ENCODE peak calls at places on chromosomes 5 and 9, in four cellular contexts. K is SK-N-SH, F is H1, N is HepG2. D is an unnamed sample.

GRCh38 chr5:179118756-179119414 is 58.7 kb downstream of the ZNF354C start:
- DNase-seq in K (no peak), F (peak; percentile 8), N (no peak), D (no peak)

GRCh38 chr5:118791986-118792734 is 196.2 kb downstream of the DTWD2 start:
- DNase-seq in K (peak; percentile 46), F (no peak), N (peak; percentile 54), D (peak; percentile 38)

GRCh38 chr5:34057569-34057968 is 14.6 kb upstream of the C1QTNF3 start:
- DNase-seq in K (no peak), F (no peak), N (no peak), D (peak; percentile 57)

GRCh38 chr5:130720355-130720754 is 444.7 kb downstream of the HINT1 start:
- DNase-seq in K (peak; percentile 27), F (no peak), N (peak; percentile 39), D (peak; percentile 82)

GRCh38 chr9:101509572-101509971 is 24.1 kb upstream of the RNF20 start:
- DNase-seq in K (no peak), F (no peak), N (no peak), D (no peak)

GRCh38 chr5:57117601-57118000 is 56.3 kb upstream of the GPBP1 start:
- DNase-seq in K (no peak), F (no peak), N (no peak), D (no peak)

GRCh38 chr5:65199988-65200668 is 281.6 kb downstream of the ADAMTS6 start:
- DNase-seq in K (no peak), F (no peak), N (no peak), D (no peak)

GRCh38 chr9:118091676-118092490 is 387.7 kb downstream of the TLR4 start:
- DNase-seq in K (no peak), F (no peak), N (no peak), D (no peak)

GRCh38 chr5:134561871-134562296 is 36.4 kb downstream of the JADE2 start:
- DNase-seq in K (peak; percentile 49), F (no peak), N (peak; percentile 8), D (peak; percentile 56)

GRCh38 chr9:112493738-112494137 is 7.1 kb downstream of the KIAA1958 start:
- DNase-seq in K (no peak), F (no peak), N (no peak), D (no peak)

GRCh38 chr5:30152431-30152830 is 1041.1 kb upstream of the CDH6 start:
- DNase-seq in K (no peak), F (no peak), N (no peak), D (no peak)

GRCh38 chr5:92952243-92952642 is 628.8 kb downstream of the NR2F1-AS1 start:
- DNase-seq in K (no peak), F (no peak), N (no peak), D (no peak)

GRCh38 chr9:108052431-108053080 is 563.0 kb upstream of the KLF4 start:
- DNase-seq in K (no peak), F (no peak), N (no peak), D (no peak)

GRCh38 chr5:72940082-72940481 is 15.8 kb upstream of the FCHO2 start:
- DNase-seq in K (no peak), F (no peak), N (no peak), D (no peak)

GRCh38 chr5:115377468-115378217 is 81.2 kb upstream of the CCDC112 start:
- DNase-seq in K (no peak), F (no peak), N (no peak), D (peak; percentile 68)

GRCh38 chr9:103335461-103335860 is 340.3 kb downstream of the CYLC2 start:
- DNase-seq in K (no peak), F (no peak), N (no peak), D (no peak)

GRCh38 chr5:149618581-149619248 is 37.4 kb downstream of the ARHGEF37 start:
- DNase-seq in K (peak; percentile 78), F (peak; percentile 56), N (peak; percentile 53), D (peak; percentile 59)

GRCh38 chr9:78932849-78933627 is 636.1 kb downstream of the PSAT1 start:
- DNase-seq in K (no peak), F (no peak), N (no peak), D (no peak)

GRCh38 chr9:93654351-93654961 is 78.1 kb downstream of the PHF2 start:
- DNase-seq in K (no peak), F (no peak), N (no peak), D (no peak)

GRCh38 chr5:89534331-89534730 is 651.3 kb upstream of the MEF2C start:
- DNase-seq in K (no peak), F (no peak), N (no peak), D (no peak)

GRCh38 chr5:139668064-139668880 is 20.1 kb downstream of the CXXC5 start:
- DNase-seq in K (peak; percentile 91), F (no peak), N (no peak), D (no peak)

GRCh38 chr9:100066539-100066938 is 32.3 kb downstream of the ERP44 start:
- DNase-seq in K (no peak), F (no peak), N (no peak), D (no peak)

GRCh38 chr5:1429501-1429900 is 15.7 kb downstream of the SLC6A3 start:
- DNase-seq in K (no peak), F (no peak), N (no peak), D (no peak)

GRCh38 chr9:114558027-114558675 is 29.4 kb upstream of the ATP6V1G1 start:
- DNase-seq in K (no peak), F (no peak), N (peak; percentile 33), D (peak; percentile 14)
- TF ChIP-seq JUND in K (no peak), F (no peak), N (no peak), D (no peak)

GRCh38 chr5:122721127-122721526 is 53.8 kb upstream of the SNX2 start:
- DNase-seq in K (no peak), F (no peak), N (no peak), D (no peak)

GRCh38 chr5:122726990-122727616 is 47.8 kb upstream of the SNX2 start:
- DNase-seq in K (no peak), F (no peak), N (no peak), D (peak; percentile 13)

GRCh38 chr5:122720347-122720746 is 54.5 kb upstream of the SNX2 start:
- DNase-seq in K (no peak), F (no peak), N (no peak), D (no peak)

DNA sequence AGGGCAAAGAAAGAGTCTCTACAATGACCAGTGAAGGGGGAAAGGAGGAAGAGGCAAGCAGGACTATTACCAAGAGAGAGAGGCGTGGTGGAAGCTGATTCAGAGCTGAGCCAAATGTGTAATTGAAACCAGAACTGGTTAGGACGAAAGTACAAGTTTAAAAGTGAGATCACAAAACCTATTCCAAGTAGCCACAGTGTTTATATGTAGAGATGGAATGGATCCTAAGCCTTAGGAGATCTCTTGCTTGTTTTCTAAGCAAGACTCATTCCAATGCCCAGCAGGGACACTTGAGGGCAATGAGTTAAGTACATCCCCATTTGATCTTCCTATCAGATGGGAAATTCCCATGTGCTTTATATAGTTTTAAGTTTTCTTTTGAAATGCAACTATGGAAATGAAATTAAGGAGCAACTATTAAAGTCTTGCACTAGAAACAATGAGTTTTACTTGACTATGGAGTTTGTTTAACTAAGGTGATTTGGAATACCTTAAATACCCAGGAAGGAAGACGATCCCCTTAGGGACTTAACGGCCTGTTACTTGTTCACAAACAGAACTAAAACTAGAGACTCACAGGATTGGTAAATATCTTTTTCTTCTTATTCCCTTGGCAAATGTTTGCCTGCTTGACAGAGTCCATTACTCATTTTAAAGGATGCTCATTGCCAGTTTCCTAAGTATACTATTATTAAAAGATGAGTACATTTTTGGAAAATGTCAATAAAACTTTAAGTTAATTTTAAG is 51.1 kb upstream of the SNX2 start:
- DNase-seq in K (no peak), F (no peak), N (no peak), D (no peak)
- TF ChIP-seq JUND in K (peak; percentile 31), F (no peak), N (no peak), D (no peak)

GRCh38 chr5:141850183-141850768 is 27.9 kb downstream of the PCDH1 start:
- DNase-seq in K (peak; percentile 83), F (no peak), N (no peak), D (peak; percentile 74)
- TF ChIP-seq JUND in K (no peak), F (no peak), N (no peak), D (no peak)

DNA sequence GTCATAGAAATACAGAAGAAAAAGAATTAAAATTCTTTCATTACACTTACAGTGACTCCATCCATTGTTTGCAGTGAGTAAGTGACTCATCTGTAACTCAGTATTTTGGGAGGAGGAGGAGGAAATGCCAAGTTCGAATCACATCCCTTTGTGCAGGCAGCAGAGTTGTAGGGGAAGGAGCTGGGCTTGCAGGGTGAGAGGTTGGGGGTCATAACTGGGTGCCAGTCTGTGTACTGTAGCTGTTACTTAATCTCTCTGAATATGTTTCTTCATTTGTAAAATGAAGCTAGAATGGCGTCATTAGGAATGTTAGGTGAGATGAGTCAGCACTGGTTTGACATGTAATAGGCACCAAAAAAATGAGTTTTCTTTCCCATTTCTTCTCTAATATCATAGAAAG is 235.7 kb upstream of the ADAMTSL1 start:
- DNase-seq in K (no peak), F (no peak), N (no peak), D (no peak)
- TF ChIP-seq JUND in K (peak; percentile 50), F (no peak), N (no peak), D (no peak)

GRCh38 chr5:39092581-39093350 is 18.6 kb upstream of the RICTOR start:
- DNase-seq in K (no peak), F (no peak), N (no peak), D (no peak)
- TF ChIP-seq JUND in K (peak; percentile 43), F (no peak), N (no peak), D (no peak)

DNA sequence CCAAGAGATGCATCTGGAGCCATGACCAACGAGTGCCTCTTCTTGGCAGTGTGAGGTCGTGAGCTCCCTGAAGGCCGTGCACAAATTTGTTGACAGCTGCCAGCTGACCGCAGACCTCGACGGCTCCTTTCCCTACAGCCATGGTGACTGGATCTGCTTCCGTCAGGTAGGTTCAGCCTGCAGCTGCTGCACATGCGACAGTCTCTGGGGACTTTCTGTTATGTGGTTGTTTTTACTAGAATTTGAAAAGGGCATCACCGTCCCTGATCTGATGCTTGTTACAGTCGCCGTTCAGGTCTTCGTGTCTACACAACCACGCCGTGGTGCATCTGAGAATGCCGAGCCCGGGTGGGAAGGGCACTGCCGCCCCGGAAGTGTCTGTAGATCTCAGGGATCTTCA is 36.5 kb upstream of the LRRC14B start:
- DNase-seq in K (peak; percentile 7), F (no peak), N (no peak), D (no peak)
- TF ChIP-seq JUND in K (no peak), F (no peak), N (no peak), D (no peak)

GRCh38 chr9:80793706-80794105 is 895.6 kb downstream of the TLE1 start:
- DNase-seq in K (no peak), F (no peak), N (no peak), D (no peak)
- TF ChIP-seq JUND in K (no peak), F (no peak), N (no peak), D (no peak)

DNA sequence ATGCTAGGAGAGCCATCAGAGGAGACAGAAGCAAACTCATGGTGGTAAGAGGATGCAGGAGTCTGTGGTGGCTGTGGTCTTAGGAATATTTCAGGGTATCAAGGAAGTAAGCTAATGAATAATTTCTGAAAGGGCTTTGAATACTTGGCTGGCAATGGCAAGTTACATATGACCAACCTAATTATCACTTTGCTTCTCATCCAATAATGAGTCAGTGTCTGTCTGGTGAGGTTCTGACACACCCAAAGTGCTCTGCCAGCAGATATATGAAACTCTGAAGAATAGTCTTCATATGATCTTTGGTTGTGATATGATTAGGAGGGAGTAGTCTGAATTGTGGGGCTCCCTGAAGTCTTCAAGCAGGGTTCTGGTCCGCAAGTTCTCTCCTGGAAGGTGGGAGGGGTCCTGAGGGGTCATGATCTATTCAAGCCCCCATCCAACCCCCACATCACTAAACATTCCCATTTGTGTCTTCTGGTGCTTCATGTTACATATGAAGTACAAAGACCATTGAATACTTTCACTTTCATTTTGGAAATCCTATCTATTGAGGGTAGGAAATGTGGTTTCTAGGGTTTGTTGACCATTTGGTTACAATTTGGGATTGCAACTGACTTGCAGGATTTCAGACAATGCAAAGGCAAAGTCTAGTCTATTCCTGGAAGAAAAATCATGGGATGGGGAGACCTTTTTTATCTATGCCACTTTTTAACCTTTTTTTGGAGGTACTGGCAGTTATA is 199.9 kb upstream of the CDKN2B start:
- DNase-seq in K (no peak), F (no peak), N (no peak), D (no peak)
- TF ChIP-seq JUND in K (no peak), F (no peak), N (no peak), D (no peak)

D was measured in T47D.